ENCODE peak calls at places on chromosomes 11 and 22, in seven cellular contexts. W is CD8-positive, alpha-beta T cell; M is CD4-positive, CD25-positive, alpha-beta regulatory T cell; Q is fibroblast of pulmonary artery; B is fibroblast of mammary gland; K is bronchial epithelial cell; N is heart right ventricle. V is an unnamed sample.

GRCh38 chr11:132777067-132777975 is 755.0 kb downstream of the OPCML start:
- DNase-seq in W (no peak), M (no peak), Q (no peak), B (no peak), K (no peak), N (no peak), V (no peak)

GRCh38 chr11:61908730-61909622 is 8.4 kb downstream of the RAB3IL1 start:
- DNase-seq in W (no peak), M (no peak), Q (no peak), B (no peak), K (no peak), N (peak; percentile 64), V (no peak)

GRCh38 chr22:25123677-25124076 is 76.0 kb upstream of the CRYBB3 start:
- DNase-seq in W (no peak), M (no peak), Q (no peak), B (no peak), K (no peak), N (no peak), V (no peak)

GRCh38 chr11:66856496-66857233 is at the start of gene LRFN4:
- DNase-seq in W (peak; percentile 55), M (no peak), Q (no peak), B (no peak), K (peak; percentile 31), N (no peak), V (no peak)

GRCh38 chr22:35335936-35336781 is 36.5 kb downstream of the TOM1 start:
- DNase-seq in W (no peak), M (peak; percentile 79), Q (no peak), B (no peak), K (no peak), N (peak; percentile 40), V (peak; percentile 46)

GRCh38 chr11:67436459-67437081 is 912 bp downstream of the PTPRCAP start:
- DNase-seq in W (peak; percentile 64), M (peak; percentile 83), Q (no peak), B (no peak), K (no peak), N (no peak), V (peak; percentile 71)

GRCh38 chr22:30214703-30215405 is 31.7 kb downstream of the LIF start:
- DNase-seq in W (no peak), M (no peak), Q (no peak), B (no peak), K (no peak), N (no peak), V (no peak)

GRCh38 chr11:2363130-2363529 is 14.0 kb upstream of the CD81 start:
- DNase-seq in W (no peak), M (no peak), Q (no peak), B (no peak), K (no peak), N (no peak), V (no peak)

GRCh38 chr22:41348964-41349484 is 32.7 kb upstream of the TEF start:
- DNase-seq in W (no peak), M (no peak), Q (no peak), B (no peak), K (no peak), N (no peak), V (no peak)

GRCh38 chr22:27990451-27990840 is 71.4 kb upstream of the PITPNB start:
- DNase-seq in W (no peak), M (no peak), Q (no peak), B (no peak), K (no peak), N (no peak), V (no peak)

GRCh38 chr22:48489551-48490512 is 1337.8 kb downstream of the BRD1 start:
- DNase-seq in W (no peak), M (no peak), Q (no peak), B (no peak), K (no peak), N (no peak), V (no peak)

GRCh38 chr11:27370374-27370773 is 7.4 kb upstream of the CCDC34 start:
- DNase-seq in W (no peak), M (no peak), Q (no peak), B (no peak), K (no peak), N (no peak), V (no peak)

GRCh38 chr22:34414467-34415440 is 494.5 kb upstream of the LARGE1 start:
- DNase-seq in W (no peak), M (peak; percentile 36), Q (peak; percentile 1), B (peak; percentile 8), K (peak; percentile 61), N (peak; percentile 12), V (peak; percentile 91)

GRCh38 chr11:113018913-113019312 is 57.7 kb downstream of the NCAM1 start:
- DNase-seq in W (no peak), M (no peak), Q (no peak), B (no peak), K (no peak), N (no peak), V (no peak)

GRCh38 chr11:113016905-113017304 is 55.7 kb downstream of the NCAM1 start:
- DNase-seq in W (no peak), M (no peak), Q (no peak), B (no peak), K (peak; percentile 40), N (no peak), V (no peak)

GRCh38 chr11:113014731-113015455 is 53.7 kb downstream of the NCAM1 start:
- DNase-seq in W (no peak), M (no peak), Q (peak; percentile 8), B (no peak), K (peak; percentile 11), N (peak; percentile 67), V (no peak)

DNA sequence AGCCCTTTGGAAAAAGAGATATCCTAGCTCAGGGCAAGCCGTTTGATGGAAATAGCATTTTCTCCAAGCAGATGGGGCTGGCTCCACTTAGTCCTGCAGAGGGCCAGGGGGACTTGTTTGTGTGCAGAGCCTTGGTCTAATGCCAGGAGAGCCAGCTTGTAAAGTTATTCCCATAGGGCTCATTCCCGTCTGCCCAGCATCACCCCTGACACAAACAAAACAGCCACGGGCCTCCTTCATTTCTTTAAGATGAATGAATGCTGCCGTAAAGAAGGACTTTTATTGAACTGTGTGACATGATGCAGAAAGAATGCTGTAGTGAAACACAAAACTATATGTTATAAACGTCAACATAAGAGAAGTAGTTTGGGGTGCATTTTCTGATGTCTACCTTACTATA is 53.0 kb downstream of the NCAM1 start:
- DNase-seq in W (no peak), M (no peak), Q (peak; percentile 9), B (no peak), K (no peak), N (peak; percentile 11), V (no peak)
- H3K4me3 ChIP-seq in W (no peak overlapping the region), M (no peak overlapping the region), Q (no peak overlapping the region), B (no peak overlapping the region), K (no peak overlapping the region), N (no peak overlapping the region), V (no peak overlapping the region)

DNA sequence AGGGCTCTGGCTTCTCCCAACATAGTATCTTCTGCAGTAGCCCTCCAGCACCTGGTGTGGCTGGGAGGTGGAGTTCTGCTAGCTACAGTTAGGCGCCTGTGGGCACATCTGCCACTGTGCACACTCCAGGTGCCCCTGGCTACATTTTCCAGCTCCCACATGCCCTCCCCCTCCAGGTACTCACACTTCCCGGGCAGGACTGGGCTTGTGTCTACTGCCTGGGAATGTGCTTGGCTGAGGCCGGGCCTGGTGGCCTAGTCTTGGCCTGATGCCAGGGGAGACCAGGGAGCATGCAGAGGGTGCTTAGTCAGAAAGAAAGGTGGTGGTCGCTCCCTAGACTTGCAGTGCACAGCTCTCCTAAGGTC is 15.9 kb downstream of the PHLDB1 start:
- DNase-seq in W (no peak), M (no peak), Q (peak; percentile 53), B (no peak), K (peak; percentile 92), N (no peak), V (peak; percentile 44)
- H3K4me3 ChIP-seq in W (no peak overlapping the region), M (no peak overlapping the region), Q (no peak overlapping the region), B (no peak overlapping the region), K (no peak overlapping the region), N (no peak overlapping the region), V (no peak overlapping the region)

GRCh38 chr11:19168090-19168489 is 33.7 kb downstream of the CSRP3 start:
- DNase-seq in W (no peak), M (no peak), Q (no peak), B (no peak), K (no peak), N (peak; percentile 52), V (no peak)

GRCh38 chr11:19173964-19174638 is 27.7 kb downstream of the CSRP3 start:
- DNase-seq in W (no peak), M (no peak), Q (no peak), B (no peak), K (no peak), N (no peak), V (no peak)

GRCh38 chr11:19176629-19177186 is 25.1 kb downstream of the CSRP3 start:
- DNase-seq in W (no peak), M (peak; percentile 9), Q (no peak), B (no peak), K (no peak), N (no peak), V (no peak)

GRCh38 chr11:19173004-19173689 is 28.6 kb downstream of the CSRP3 start:
- DNase-seq in W (no peak), M (no peak), Q (no peak), B (no peak), K (no peak), N (peak; percentile 64), V (no peak)
- H3K4me3 ChIP-seq in W (no peak overlapping the region), M (no peak overlapping the region), Q (no peak overlapping the region), B (no peak overlapping the region), K (no peak overlapping the region), N (no peak overlapping the region), V (no peak overlapping the region)

DNA sequence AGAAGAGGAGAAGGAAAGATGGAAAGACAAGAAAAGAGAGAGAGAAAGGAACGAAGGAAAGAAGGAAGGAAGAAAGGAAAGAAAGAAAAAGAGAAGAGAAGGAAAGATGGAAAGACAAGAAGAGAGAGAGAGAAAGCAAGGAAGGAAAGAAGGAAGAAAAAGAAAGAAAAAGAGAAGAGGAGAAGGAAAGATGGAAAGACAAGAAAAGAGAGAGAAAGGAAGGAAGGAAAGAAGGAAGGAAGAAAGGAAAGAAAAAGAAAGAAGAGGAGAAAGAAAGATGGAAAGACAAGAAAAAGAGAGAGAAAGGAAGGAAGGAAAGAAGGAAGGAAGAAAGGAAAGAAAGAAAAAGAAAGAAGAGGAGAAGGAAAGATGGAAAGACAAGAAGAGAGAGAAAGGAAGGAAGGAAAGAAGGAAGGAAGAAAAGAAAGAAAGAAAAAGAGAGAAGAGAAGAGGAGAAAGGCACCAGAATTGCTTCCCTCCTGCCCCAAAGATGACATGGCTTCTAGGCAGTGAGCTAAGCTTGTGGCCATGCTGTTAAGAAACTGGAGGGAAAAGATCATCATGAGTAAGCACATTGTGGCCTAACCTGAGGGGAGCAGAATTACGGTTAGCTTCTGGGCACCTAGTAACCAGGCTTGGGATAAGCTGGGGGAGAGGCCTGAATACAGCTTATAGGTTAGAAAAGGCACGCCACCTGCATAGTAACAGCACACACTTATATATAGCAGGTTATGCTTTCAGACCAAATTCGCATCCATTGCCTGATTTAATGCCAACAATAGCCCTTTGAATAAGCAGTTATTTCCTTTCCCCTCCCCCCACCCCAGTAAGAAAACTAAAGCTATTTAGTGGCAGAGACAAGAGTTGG is 2.3 kb upstream of the ST3GAL4 start:
- DNase-seq in W (no peak), M (peak; percentile 44), Q (peak; percentile 57), B (peak; percentile 86), K (peak; percentile 83), N (no peak), V (peak; percentile 64)
- H3K4me3 ChIP-seq in W (no peak overlapping the region), M (no peak overlapping the region), Q (no peak overlapping the region), B (no peak overlapping the region), K (no peak overlapping the region), N (no peak overlapping the region), V (peak overlapping the region; percentile 37)

V was measured in Jurkat, Clone E6-1.